ENCODE peak calls at places on chromosomes 16 and 17, in six cellular contexts. V, Y, X, F, P and S are unnamed samples.
A peak's percentile ranks its signal among the peaks of the same experiment; 100 is the strongest.

GRCh38 chr17:49117581-49118230 is 14.9 kb upstream of the B4GALNT2 start:
- DNase-seq in P (no peak), X (no peak), Y (no peak), V (no peak), F (no peak), S (no peak)

GRCh38 chr17:1830288-1830687 is 483 bp downstream of the RPA1 start:
- DNase-seq in Y (no peak), F (peak; percentile 34), X (peak; percentile 48), V (no peak), P (no peak), S (no peak)

GRCh38 chr16:56911771-56912541 is 20.0 kb upstream of the HERPUD1 start:
- DNase-seq in F (no peak), V (no peak), P (peak; percentile 74), Y (peak; percentile 39), X (peak; percentile 44), S (peak; percentile 37)

GRCh38 chr16:51243836-51244483 is 92.9 kb upstream of the SALL1 start:
- DNase-seq in Y (no peak), X (no peak), P (no peak), F (peak; percentile 50), V (no peak), S (peak; percentile 67)

GRCh38 chr16:22191966-22192260 is 14.2 kb upstream of the EEF2K start:
- DNase-seq in P (peak; percentile 71), X (no peak), V (no peak), F (peak; percentile 26), Y (peak; percentile 61), S (no peak)

GRCh38 chr17:58747674-58748073 is 8.0 kb upstream of the PPM1E start:
- DNase-seq in Y (no peak), V (no peak), F (no peak), P (no peak), X (no peak), S (no peak)

GRCh38 chr17:63571632-63572310 is 21.5 kb downstream of the DCAF7 start:
- DNase-seq in V (no peak), F (peak; percentile 45), X (no peak), Y (no peak), P (no peak), S (no peak)

GRCh38 chr17:38844261-38844757 is 9.2 kb downstream of the RPL23 start:
- DNase-seq in V (no peak), X (no peak), Y (no peak), F (no peak), P (peak; percentile 94), S (peak; percentile 68)

GRCh38 chr17:50203589-50204345 is 2.3 kb upstream of the COL1A1 start:
- DNase-seq in X (no peak), F (no peak), V (no peak), P (no peak), Y (no peak), S (no peak)

GRCh38 chr16:49961087-49961486 is 63.9 kb upstream of the CNEP1R1 start:
- DNase-seq in X (no peak), V (no peak), F (no peak), Y (no peak), P (no peak), S (no peak)

GRCh38 chr16:88354229-88355092 is 28.3 kb upstream of the ZNF469 start:
- DNase-seq in P (no peak), F (no peak), Y (no peak), V (peak; percentile 57), X (no peak), S (no peak)

GRCh38 chr16:56822966-56823739 is 41.9 kb upstream of the SLC12A3 start:
- DNase-seq in V (no peak), Y (no peak), F (no peak), X (no peak), P (no peak), S (no peak)

GRCh38 chr17:37737971-37738370 is 6.9 kb downstream of the HNF1B start:
- DNase-seq in P (no peak), Y (no peak), V (no peak), X (no peak), F (no peak), S (no peak)

GRCh38 chr16:49833055-49833454 is 22.9 kb downstream of the ZNF423 start:
- DNase-seq in X (no peak), Y (no peak), F (no peak), V (no peak), P (no peak), S (no peak)

GRCh38 chr16:59865071-59865671 is 1131.1 kb upstream of the GOT2 start:
- DNase-seq in P (no peak), X (no peak), F (no peak), Y (no peak), V (no peak), S (no peak)

GRCh38 chr16:87534751-87535150 is 41.9 kb upstream of the ZCCHC14 start:
- DNase-seq in F (no peak), V (no peak), Y (no peak), P (no peak), X (no peak), S (no peak)

GRCh38 chr17:44038604-44039007 is 23.8 kb upstream of the TMEM101 start:
- DNase-seq in F (no peak), V (no peak), P (no peak), X (no peak), Y (no peak), S (no peak)

GRCh38 chr17:35051183-35051578 is 12.3 kb downstream of the RFFL start:
- DNase-seq in Y (peak; percentile 65), X (no peak), V (no peak), F (no peak), P (no peak), S (no peak)

GRCh38 chr16:86317617-86318021 is 192.7 kb upstream of the FOXF1 start:
- DNase-seq in Y (no peak), P (no peak), X (no peak), F (no peak), V (peak; percentile 46), S (no peak)

GRCh38 chr17:75064040-75064439 is 17.0 kb downstream of the KCTD2 start:
- DNase-seq in V (no peak), P (no peak), X (no peak), F (no peak), Y (no peak), S (no peak)
- H3K36me3 ChIP-seq in V (peaks cover 49% of the 10 kb centered on the region), P (no peaks in the 10 kb centered on the region), X (no peaks in the 10 kb centered on the region), F (peaks cover 23% of the 10 kb centered on the region), Y (peaks cover 40% of the 10 kb centered on the region), S (peaks cover 37% of the 10 kb centered on the region)

GRCh38 chr17:40615989-40616476 is 31.6 kb downstream of the SMARCE1 start:
- DNase-seq in P (no peak), X (no peak), V (no peak), F (no peak), Y (no peak), S (no peak)
- H3K4me3 ChIP-seq in P (no peak overlapping the region), X (no peak overlapping the region), V (no peak overlapping the region), F (no peak overlapping the region), Y (peak overlapping the region; percentile 25), S (no peak overlapping the region)

GRCh38 chr17:16623282-16623681 is 30.4 kb downstream of the ZNF624 start:
- DNase-seq in X (no peak), V (no peak), Y (no peak), F (no peak), P (no peak), S (no peak)
- H3K9me3 ChIP-seq in X (peaks cover 48% of the 10 kb centered on the region), V (peaks cover 93% of the 10 kb centered on the region), Y (peaks cover 37% of the 10 kb centered on the region), F (peaks cover 7% of the 10 kb centered on the region), P (peaks cover 52% of the 10 kb centered on the region), S (peaks cover 23% of the 10 kb centered on the region)

DNA sequence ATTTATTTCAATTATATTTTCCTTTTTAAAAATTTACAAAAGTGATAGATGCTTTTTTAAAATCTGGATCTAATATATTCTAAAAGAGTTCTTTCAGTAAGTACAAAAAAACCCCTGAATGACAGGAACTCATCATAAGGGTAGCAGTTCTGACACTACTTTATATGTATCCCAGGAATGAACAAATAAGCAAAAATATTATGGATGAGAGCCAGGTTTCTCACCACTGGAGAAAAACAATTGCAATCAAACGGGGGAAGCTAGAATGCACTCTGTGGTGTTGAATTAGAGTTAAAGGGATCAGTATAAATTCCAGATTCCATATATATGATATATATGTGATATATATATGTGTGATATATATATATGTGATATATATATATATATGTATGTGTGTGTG is 23.2 kb upstream of the NDRG4 start:
- DNase-seq in F (no peak), Y (no peak), V (no peak), X (no peak), P (no peak), S (no peak)
- H3K36me3 ChIP-seq in F (no peaks in the 10 kb centered on the region), Y (no peaks in the 10 kb centered on the region), V (no peaks in the 10 kb centered on the region), X (no peaks in the 10 kb centered on the region), P (no peaks in the 10 kb centered on the region), S (no peaks in the 10 kb centered on the region)

GRCh38 chr17:42247734-42248133 is 28.5 kb downstream of the STAT5B start:
- DNase-seq in F (no peak), V (no peak), P (peak; percentile 61), X (no peak), Y (no peak), S (peak; percentile 32)
- H3K4me3 ChIP-seq in F (no peak overlapping the region), V (no peak overlapping the region), P (no peak overlapping the region), X (no peak overlapping the region), Y (no peak overlapping the region), S (no peak overlapping the region)

GRCh38 chr17:22707626-22708025 is 1015.3 kb downstream of the KCNJ18 start:
- DNase-seq in F (no peak), V (no peak), X (no peak), P (no peak), Y (no peak), S (no peak)
- H3K9me3 ChIP-seq in F (no peaks in the 10 kb centered on the region), V (no peaks in the 10 kb centered on the region), X (peaks cover 6% of the 10 kb centered on the region), P (no peaks in the 10 kb centered on the region), Y (no peaks in the 10 kb centered on the region), S (no peaks in the 10 kb centered on the region)

DNA sequence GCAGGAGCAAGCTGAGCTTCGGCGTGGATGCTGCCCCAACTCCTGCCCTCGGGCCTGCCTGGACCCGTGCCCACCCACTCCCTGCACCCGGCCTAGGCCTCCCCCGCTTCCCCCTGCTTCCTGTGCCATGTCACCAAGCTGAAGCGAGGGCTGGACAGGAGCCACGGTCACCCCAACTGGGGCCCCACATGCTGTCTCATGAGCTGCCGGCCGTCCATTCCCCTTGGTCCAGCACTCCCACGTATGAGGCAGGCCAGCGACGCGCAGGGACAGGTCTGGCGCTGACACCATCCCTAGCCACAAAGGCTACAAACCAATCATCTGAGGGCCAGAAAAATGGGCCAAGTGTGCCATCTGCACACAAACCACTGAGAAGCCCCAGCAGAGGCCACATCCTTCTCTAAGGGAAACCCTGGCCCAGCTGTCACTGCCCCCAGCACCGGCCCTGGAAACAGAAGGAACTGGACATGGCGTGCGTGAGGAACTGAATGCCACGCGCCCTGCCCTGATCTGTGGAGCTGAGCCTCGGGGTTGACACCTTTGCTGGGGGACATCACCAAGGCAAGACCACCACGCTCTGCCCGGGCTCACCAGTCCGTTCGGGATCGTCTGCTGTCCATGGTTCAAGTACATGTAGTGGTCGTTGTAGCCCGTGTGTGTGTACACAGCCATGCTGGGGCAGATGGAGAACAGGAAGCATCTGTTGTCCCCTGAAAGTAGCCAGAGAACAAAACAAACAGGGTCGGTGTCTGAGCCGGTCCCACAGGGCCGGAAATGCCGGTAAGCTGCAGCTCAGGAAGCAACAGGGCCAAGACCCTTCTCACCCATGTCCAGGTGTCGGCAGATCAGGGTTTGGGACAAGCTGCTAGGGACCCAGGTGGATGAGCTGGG is 22.2 kb downstream of the MEAK7 start:
- DNase-seq in X (no peak), P (peak; percentile 48), Y (no peak), V (peak; percentile 42), F (no peak), S (no peak)
- H3K36me3 ChIP-seq in X (no peaks in the 10 kb centered on the region), P (no peaks in the 10 kb centered on the region), Y (no peaks in the 10 kb centered on the region), V (peaks cover 53% of the 10 kb centered on the region), F (no peaks in the 10 kb centered on the region), S (peaks cover 5% of the 10 kb centered on the region)